ENCODE peak calls at places on chromosomes 13 and 19, in four cellular contexts. C, K, U and T are unnamed samples.

GRCh38 chr19:14555918-14556661 is 15.8 kb downstream of the NDUFB7 start:
- DNase-seq in C (no peak), K (no peak), U (no peak), T (no peak)

GRCh38 chr13:75461314-75461713 is 20.7 kb downstream of the TBC1D4 start:
- DNase-seq in C (no peak), K (no peak), U (no peak), T (no peak)

GRCh38 chr19:39951686-39952085 is 17.3 kb upstream of the FCGBP start:
- DNase-seq in C (no peak), K (no peak), U (no peak), T (no peak)

GRCh38 chr19:30224689-30225606 is 147.2 kb upstream of the ZNF536 start:
- DNase-seq in C (no peak), K (no peak), U (no peak), T (no peak)

GRCh38 chr13:93262729-93263128 is 36.1 kb downstream of the GPC6 start:
- DNase-seq in C (no peak), K (no peak), U (no peak), T (no peak)

GRCh38 chr13:77810430-77810829 is 108.2 kb downstream of the EDNRB start:
- DNase-seq in C (no peak), K (no peak), U (peak; percentile 4), T (no peak)

GRCh38 chr13:44244288-44244687 is 129.3 kb upstream of the SERP2 start:
- DNase-seq in C (no peak), K (no peak), U (peak; percentile 70), T (no peak)

GRCh38 chr19:576768-577438 is 4.5 kb downstream of the BSG start:
- DNase-seq in C (no peak), K (no peak), U (no peak), T (no peak)

GRCh38 chr13:44884076-44884729 is 105.1 kb downstream of the NUFIP1 start:
- DNase-seq in C (no peak), K (no peak), U (no peak), T (no peak)

GRCh38 chr19:1884719-1885334 is 469 bp downstream of the ABHD17A start:
- DNase-seq in C (no peak), K (no peak), U (no peak), T (no peak)

GRCh38 chr19:1853295-1854031 is 5.2 kb upstream of the REXO1 start:
- DNase-seq in C (peak; percentile 94), K (peak; percentile 88), U (peak; percentile 68), T (no peak)

GRCh38 chr19:52748336-52748950 is 13.6 kb upstream of the ZNF611 start:
- DNase-seq in C (no peak), K (no peak), U (no peak), T (no peak)

GRCh38 chr13:48505597-48506091 is 27.2 kb downstream of the RCBTB2 start:
- DNase-seq in C (peak; percentile 41), K (peak; percentile 45), U (no peak), T (no peak)

GRCh38 chr13:48431987-48432615 is 19.2 kb upstream of the LPAR6 start:
- DNase-seq in C (no peak), K (no peak), U (no peak), T (no peak)

GRCh38 chr19:44607049-44607448 is 6.3 kb upstream of the IGSF23 start:
- DNase-seq in C (no peak), K (no peak), U (no peak), T (no peak)

GRCh38 chr19:18469245-18470107 is 31.5 kb upstream of the ISYNA1 start:
- DNase-seq in C (peak; percentile 71), K (peak; percentile 69), U (peak; percentile 32), T (no peak)

GRCh38 chr19:50906217-50906616 is 5.0 kb downstream of the KLK4 start:
- DNase-seq in C (peak; percentile 14), K (no peak), U (no peak), T (no peak)

GRCh38 chr19:34291235-34291634 is 36.9 kb downstream of the GARRE1 start:
- DNase-seq in C (no peak), K (no peak), U (no peak), T (no peak)

GRCh38 chr19:33132021-33132420 is at the start of gene WDR88:
- DNase-seq in C (no peak), K (no peak), U (no peak), T (no peak)

GRCh38 chr13:70668293-70668692 is 560.0 kb upstream of the KLHL1 start:
- DNase-seq in C (no peak), K (no peak), U (no peak), T (no peak)

GRCh38 chr19:55525289-55526101 is 11.4 kb downstream of the SBK2 start:
- DNase-seq in C (no peak), K (no peak), U (no peak), T (no peak)

GRCh38 chr19:42275103-42275502 is 6.1 kb downstream of the CIC start:
- DNase-seq in C (no peak), K (no peak), U (no peak), T (no peak)

GRCh38 chr13:66508153-66508909 is 721.8 kb downstream of the PCDH9 start:
- DNase-seq in C (no peak), K (no peak), U (no peak), T (no peak)

GRCh38 chr13:109255457-109255856 is 530.9 kb downstream of the IRS2 start:
- DNase-seq in C (no peak), K (no peak), U (no peak), T (no peak)

GRCh38 chr19:17673937-17674799 is 14.0 kb downstream of the UNC13A start:
- DNase-seq in C (no peak), K (no peak), U (no peak), T (no peak)

GRCh38 chr19:38049105-38049649 is 142.2 kb downstream of the SIPA1L3 start:
- DNase-seq in C (peak; percentile 53), K (peak; percentile 47), U (no peak), T (no peak)

GRCh38 chr13:111534646-111535461 is 214.4 kb downstream of the TEX29 start:
- DNase-seq in C (no peak), K (no peak), U (no peak), T (no peak)

GRCh38 chr13:41546372-41547252 is 89.3 kb downstream of the RGCC start:
- DNase-seq in C (no peak), K (no peak), U (no peak), T (no peak)

GRCh38 chr13:84563611-84564010 is 681.3 kb upstream of the SLITRK1 start:
- DNase-seq in C (no peak), K (no peak), U (no peak), T (no peak)

GRCh38 chr19:18339703-18340102 is 695 bp upstream of the PGPEP1 start:
- DNase-seq in C (no peak), K (no peak), U (no peak), T (no peak)

GRCh38 chr13:23754506-23754905 is 134.7 kb downstream of the MIPEP start:
- DNase-seq in C (no peak), K (no peak), U (no peak), T (no peak)

GRCh38 chr19:16612631-16613030 is 15.4 kb downstream of the MED26 start:
- DNase-seq in C (no peak), K (no peak), U (no peak), T (no peak)

GRCh38 chr19:54011507-54012211 is 20.2 kb downstream of the CACNG6 start:
- DNase-seq in C (no peak), K (no peak), U (no peak), T (no peak)

GRCh38 chr13:87235621-87236020 is 435.6 kb upstream of the SLITRK5 start:
- DNase-seq in C (no peak), K (no peak), U (no peak), T (no peak)

GRCh38 chr19:12872941-12873890 is 8.0 kb downstream of the DNASE2 start:
- DNase-seq in C (peak; percentile 66), K (no peak), U (no peak), T (peak; percentile 83)

GRCh38 chr19:49425922-49426592 is 869 bp downstream of the GFY start:
- DNase-seq in C (no peak), K (no peak), U (peak; percentile 73), T (no peak)
- TF ChIP-seq POLR2AphosphoS5 in C (no peak), K (no peak), U (peak; percentile 73), T (no peak)

DNA sequence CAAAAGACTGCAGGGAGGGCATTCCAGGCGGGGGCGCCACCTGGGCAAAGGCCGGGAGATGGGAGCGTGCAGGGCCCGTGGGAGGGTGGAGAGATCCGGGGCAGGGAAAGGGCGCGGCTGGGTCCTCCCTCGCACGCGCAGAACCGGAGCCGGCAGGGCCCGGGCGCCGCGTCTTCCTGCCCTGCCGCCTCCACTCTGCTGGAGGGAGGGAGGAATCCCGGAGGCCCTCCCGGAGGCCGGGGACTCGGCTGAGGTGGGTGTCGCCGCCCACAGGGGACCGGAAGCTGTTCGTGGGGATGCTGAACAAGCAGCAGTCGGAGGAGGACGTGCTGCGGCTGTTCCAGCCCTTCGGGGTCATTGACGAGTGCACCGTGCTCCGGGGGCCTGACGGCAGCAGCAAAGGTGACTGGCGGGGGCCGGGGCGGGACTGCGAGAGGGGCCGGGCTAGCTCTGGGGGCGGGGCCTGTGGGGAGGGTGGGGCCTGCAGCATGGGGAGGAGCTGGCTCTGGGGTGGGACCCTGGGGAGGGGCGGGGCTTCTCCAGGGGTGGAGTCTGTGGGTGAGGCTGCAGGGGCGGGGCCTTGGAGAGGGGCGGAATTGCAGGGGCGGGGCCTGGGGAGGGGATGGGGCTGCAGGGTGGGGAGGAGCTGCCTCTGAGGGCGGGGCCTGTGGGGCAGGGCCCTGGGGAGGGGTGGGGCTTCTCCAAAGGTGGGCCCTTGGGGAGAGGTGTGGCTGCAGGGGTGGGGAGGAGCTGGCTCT is 51.3 kb downstream of the CELF5 start:
- DNase-seq in C (peak; percentile 91), K (peak; percentile 93), U (peak; percentile 92), T (peak; percentile 73)
- TF ChIP-seq POLR2AphosphoS5 in C (no peak), K (no peak), U (peak; percentile 66), T (no peak)

GRCh38 chr13:32426191-32426980 is 1.5 kb downstream of the N4BP2L1 start:
- DNase-seq in C (peak; percentile 25), K (no peak), U (no peak), T (no peak)
- TF ChIP-seq POLR2AphosphoS5 in C (no peak), K (no peak), U (no peak), T (no peak)

GRCh38 chr19:45769054-45769782 is at the start of gene SIX5:
- DNase-seq in C (peak; percentile 99), K (peak; percentile 98), U (peak; percentile 93), T (peak; percentile 85)

GRCh38 chr19:45768644-45769053 is 403 bp downstream of the SIX5 start:
- DNase-seq in C (peak; percentile 50), K (no peak), U (no peak), T (no peak)

GRCh38 chr19:45767410-45767880 is 1.6 kb downstream of the SIX5 start:
- DNase-seq in C (peak; percentile 74), K (no peak), U (no peak), T (no peak)

GRCh38 chr19:45766919-45767346 is 2.1 kb downstream of the SIX5 start:
- DNase-seq in C (no peak), K (no peak), U (no peak), T (no peak)

GRCh38 chr19:45767881-45768643 is 990 bp downstream of the SIX5 start:
- DNase-seq in C (peak; percentile 70), K (peak; percentile 64), U (no peak), T (no peak)
- TF ChIP-seq POLR2AphosphoS5 in C (peak; percentile 37), K (no peak), U (no peak), T (peak; percentile 16)

GRCh38 chr13:51003642-51004041 is 94.1 kb downstream of the RNASEH2B start:
- DNase-seq in C (no peak), K (no peak), U (no peak), T (no peak)
- TF ChIP-seq POLR2AphosphoS5 in C (no peak), K (no peak), U (no peak), T (no peak)